ENCODE peak calls at places on chromosome 1, in six cellular contexts. I, F, Q, W, R and H are unnamed samples. For H3K4me1, the result is how much of the 10 kb centered on the place peaks cover.

GRCh38 chr1:24909388-24909898 is 20.6 kb downstream of the RUNX3 start:
- DNase-seq in I (peak), F (peak), Q (peak), W (peak), R (peak), H (peak)

GRCh38 chr1:54107131-54107530 is 45.7 kb downstream of the CDCP2 start:
- DNase-seq in I (peak), F (no peak), Q (no peak), W (no peak), R (no peak), H (no peak)

GRCh38 chr1:152013664-152014237 is 20.1 kb upstream of the S100A10 start:
- DNase-seq in I (peak), F (no peak), Q (peak), W (peak), R (peak), H (no peak)

GRCh38 chr1:231550448-231550781 is 21.9 kb downstream of the TSNAX start:
- DNase-seq in I (no peak), F (no peak), Q (no peak), W (peak), R (no peak), H (no peak)

GRCh38 chr1:211703812-211704566 is 28.6 kb upstream of the NEK2 start:
- DNase-seq in I (no peak), F (no peak), Q (no peak), W (peak), R (no peak), H (no peak)

GRCh38 chr1:29849038-29849750 is 612.9 kb downstream of the PTPRU start:
- DNase-seq in I (peak), F (peak), Q (peak), W (peak), R (peak), H (peak)

GRCh38 chr1:218658899-218659298 is 313.8 kb downstream of the TGFB2 start:
- DNase-seq in I (peak), F (no peak), Q (no peak), W (no peak), R (no peak), H (no peak)

GRCh38 chr1:211705439-211706205 is 30.2 kb upstream of the NEK2 start:
- DNase-seq in I (peak), F (no peak), Q (peak), W (no peak), R (no peak), H (no peak)

GRCh38 chr1:99661780-99662179 is 15.9 kb downstream of the PALMD start:
- DNase-seq in I (no peak), F (no peak), Q (no peak), W (no peak), R (no peak), H (no peak)

GRCh38 chr1:99660496-99660895 is 14.6 kb downstream of the PALMD start:
- DNase-seq in I (no peak), F (no peak), Q (no peak), W (no peak), R (no peak), H (no peak)

GRCh38 chr1:99658031-99658290 is 12.0 kb downstream of the PALMD start:
- DNase-seq in I (no peak), F (no peak), Q (no peak), W (no peak), R (no peak), H (no peak)

GRCh38 chr1:99657213-99658030 is 11.5 kb downstream of the PALMD start:
- DNase-seq in I (no peak), F (no peak), Q (no peak), W (no peak), R (no peak), H (no peak)

GRCh38 chr1:99659755-99660210 is 13.9 kb downstream of the PALMD start:
- DNase-seq in I (peak), F (no peak), Q (no peak), W (no peak), R (no peak), H (no peak)
- H3K4me1 ChIP-seq in I (under half), F (half or more), Q (under half), W (under half), R (under half), H (under half)

GRCh38 chr1:226082959-226083302 is 20.4 kb downstream of the H3-3A start:
- DNase-seq in I (no peak), F (peak), Q (peak), W (peak), R (peak), H (peak)

GRCh38 chr1:226086776-226087175 is 24.3 kb downstream of the H3-3A start:
- DNase-seq in I (no peak), F (no peak), Q (no peak), W (no peak), R (no peak), H (no peak)

GRCh38 chr1:226082587-226082917 is 20.0 kb downstream of the H3-3A start:
- DNase-seq in I (no peak), F (no peak), Q (no peak), W (no peak), R (no peak), H (no peak)

GRCh38 chr1:226085675-226086074 is 23.2 kb downstream of the H3-3A start:
- DNase-seq in I (no peak), F (no peak), Q (no peak), W (no peak), R (no peak), H (no peak)

GRCh38 chr1:226083303-226084101 is 21.0 kb downstream of the H3-3A start:
- DNase-seq in I (peak), F (peak), Q (peak), W (peak), R (peak), H (peak)
- TF ChIP-seq POLR2A in I (no peak), F (peak), Q (no peak), W (peak), R (no peak), H (no peak)

GRCh38 chr1:17097787-17098186 is 21.5 kb downstream of the PADI2 start:
- DNase-seq in I (no peak), F (no peak), Q (no peak), W (no peak), R (no peak), H (peak)

GRCh38 chr1:17093822-17094393 is 25.3 kb downstream of the PADI2 start:
- DNase-seq in I (no peak), F (no peak), Q (peak), W (no peak), R (no peak), H (no peak)

GRCh38 chr1:17096584-17096983 is 22.7 kb downstream of the PADI2 start:
- DNase-seq in I (no peak), F (no peak), Q (no peak), W (no peak), R (no peak), H (no peak)

GRCh38 chr1:17097125-17097524 is 22.1 kb downstream of the PADI2 start:
- DNase-seq in I (no peak), F (no peak), Q (no peak), W (no peak), R (no peak), H (no peak)

GRCh38 chr1:17094664-17095063 is 24.6 kb downstream of the PADI2 start:
- DNase-seq in I (peak), F (no peak), Q (no peak), W (no peak), R (no peak), H (no peak)
- H3K4me1 ChIP-seq in I (under half), F (half or more), Q (under half), W (under half), R (under half), H (under half)

DNA sequence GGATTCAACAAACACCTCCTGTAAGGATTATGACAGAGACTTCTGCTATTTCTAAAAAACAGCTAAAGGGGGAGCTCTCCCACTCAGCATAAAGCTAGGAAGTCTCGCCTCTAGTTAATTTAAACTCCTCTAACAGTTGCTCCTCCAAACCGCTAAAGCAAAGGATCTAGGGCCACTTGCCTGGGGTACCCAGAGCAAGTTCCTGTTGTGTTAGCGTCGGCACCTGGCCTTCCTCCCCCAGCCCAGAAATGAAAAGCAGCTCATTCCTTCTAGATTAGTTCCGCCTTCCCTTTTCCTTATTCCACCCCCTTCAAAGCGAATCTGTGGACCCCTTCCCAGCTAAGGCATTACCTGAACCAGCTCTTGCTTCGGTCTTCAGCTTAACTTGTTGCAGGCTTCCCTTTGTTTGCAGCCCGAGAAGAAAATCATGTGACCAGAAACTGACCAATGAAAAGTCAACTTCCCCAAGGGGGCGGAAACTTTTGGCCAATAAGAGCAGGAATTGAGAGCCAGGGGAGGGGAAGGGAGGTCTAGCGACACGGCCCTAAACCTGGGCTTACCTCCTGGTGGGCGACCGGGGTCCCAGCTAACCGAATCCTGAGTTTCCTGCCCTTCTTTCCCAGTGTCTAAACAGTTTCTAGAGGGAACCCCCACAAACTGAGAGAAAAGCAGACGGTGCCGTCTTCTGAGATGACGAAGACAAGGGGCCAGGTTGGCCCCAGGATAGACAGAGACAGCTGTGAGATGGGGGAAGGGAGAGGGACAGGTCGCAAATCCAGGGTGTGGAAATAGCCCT is at the start of gene PBXIP1:
- DNase-seq in I (peak), F (peak), Q (peak), W (peak), R (peak), H (peak)
- TF ChIP-seq POLR2A in I (peak), F (peak), Q (no peak), W (peak), R (peak), H (no peak)